ENCODE peak calls at places on chromosomes 1 and 21, in eight cellular contexts. U, T, Q, S, E, P, B and H are unnamed samples.

GRCh38 chr1:5744911-5745431 is 247.3 kb downstream of the NPHP4 start:
- DNase-seq in S (peak), T (peak), U (no peak), P (no peak), E (no peak), Q (no peak), B (peak), H (peak)

GRCh38 chr1:21042920-21043605 is 133.6 kb downstream of the EIF4G3 start:
- DNase-seq in Q (no peak), E (no peak), T (no peak), U (no peak), B (no peak), P (no peak), S (no peak), H (no peak)

GRCh38 chr1:95117207-95118018 is at the start of gene TLCD4:
- DNase-seq in U (peak), P (peak), B (peak), S (peak), E (no peak), T (peak), Q (peak), H (no peak)

GRCh38 chr1:84387480-84388163 is 10.7 kb upstream of the DNASE2B start:
- DNase-seq in Q (no peak), P (no peak), T (no peak), U (no peak), E (peak), B (no peak), S (no peak), H (no peak)

GRCh38 chr1:54792686-54793282 is 8.3 kb downstream of the TTC22 start:
- DNase-seq in Q (no peak), U (no peak), S (no peak), T (no peak), E (no peak), B (no peak), P (no peak), H (no peak)

GRCh38 chr1:214970016-214970415 is 112.5 kb upstream of the KCNK2 start:
- DNase-seq in Q (no peak), P (no peak), E (no peak), U (no peak), B (no peak), S (no peak), T (no peak), H (no peak)

GRCh38 chr21:42238185-42238934 is 19.4 kb downstream of the ABCG1 start:
- DNase-seq in Q (peak), E (no peak), T (no peak), S (no peak), B (no peak), P (no peak), U (no peak), H (no peak)

GRCh38 chr1:47963093-47963492 is 34.1 kb downstream of the TRABD2B start:
- DNase-seq in B (no peak), E (no peak), P (no peak), S (no peak), T (no peak), Q (no peak), U (no peak), H (no peak)

GRCh38 chr1:60078182-60078581 is 4.6 kb upstream of the C1orf87 start:
- DNase-seq in P (no peak), U (peak), T (no peak), B (no peak), Q (no peak), E (no peak), S (no peak), H (no peak)

GRCh38 chr1:12032141-12032710 is 12.9 kb downstream of the MIIP start:
- DNase-seq in E (no peak), P (no peak), U (no peak), S (no peak), T (no peak), Q (no peak), B (no peak), H (no peak)

GRCh38 chr1:224920930-224921329 is 8.5 kb upstream of the DNAH14 start:
- DNase-seq in T (no peak), E (no peak), B (no peak), P (no peak), S (no peak), U (no peak), Q (no peak), H (no peak)

GRCh38 chr1:41413748-41414281 is 52.6 kb downstream of the FOXO6 start:
- DNase-seq in T (no peak), B (no peak), S (no peak), Q (no peak), U (no peak), E (no peak), P (no peak), H (no peak)

GRCh38 chr1:1407957-1408318 is 845 bp upstream of the MRPL20 start:
- DNase-seq in B (no peak), Q (no peak), S (no peak), U (no peak), E (no peak), T (no peak), P (no peak), H (no peak)

GRCh38 chr1:176989023-176989422 is 175.5 kb downstream of the ASTN1 start:
- DNase-seq in T (no peak), E (no peak), U (no peak), P (no peak), S (peak), B (no peak), Q (no peak), H (no peak)

GRCh38 chr1:94677714-94678113 is 136.2 kb upstream of the F3 start:
- DNase-seq in T (no peak), U (no peak), P (no peak), B (no peak), S (no peak), Q (no peak), E (peak), H (no peak)

GRCh38 chr1:193589597-193590040 is 403.2 kb upstream of the B3GALT2 start:
- DNase-seq in Q (no peak), U (no peak), E (no peak), T (no peak), P (peak), B (no peak), S (no peak), H (no peak)

GRCh38 chr1:175462618-175463017 is 270.0 kb upstream of the KIAA0040 start:
- DNase-seq in Q (no peak), P (peak), B (no peak), U (no peak), S (no peak), T (no peak), E (no peak), H (no peak)

GRCh38 chr1:200741808-200742207 is 3.1 kb downstream of the CAMSAP2 start:
- DNase-seq in Q (no peak), P (no peak), U (no peak), S (no peak), T (no peak), E (peak), B (no peak), H (no peak)

GRCh38 chr1:80836505-80836904 is 964.2 kb upstream of the ADGRL2 start:
- DNase-seq in S (no peak), E (no peak), U (no peak), Q (no peak), T (no peak), P (no peak), B (no peak), H (no peak)

GRCh38 chr21:43207868-43208267 is 39.1 kb downstream of the CRYAA start:
- DNase-seq in E (no peak), S (no peak), Q (no peak), B (no peak), T (peak), P (no peak), U (no peak), H (no peak)

GRCh38 chr1:63087966-63088365 is 234.4 kb upstream of the FOXD3 start:
- DNase-seq in Q (no peak), U (no peak), E (no peak), B (peak), T (no peak), P (no peak), S (no peak), H (peak)

GRCh38 chr1:235901461-235901860 is 34.8 kb upstream of the LYST start:
- DNase-seq in B (no peak), U (peak), P (no peak), Q (no peak), S (peak), E (peak), T (no peak), H (no peak)

GRCh38 chr1:221865808-221866207 is 123.9 kb upstream of the DUSP10 start:
- DNase-seq in S (peak), Q (no peak), P (no peak), B (no peak), E (no peak), U (no peak), T (no peak), H (no peak)

GRCh38 chr1:230068952-230069684 is 2.1 kb downstream of the GALNT2 start:
- DNase-seq in E (no peak), U (peak), P (peak), T (no peak), Q (no peak), S (no peak), B (no peak), H (no peak)

GRCh38 chr1:165442653-165443052 is 2.3 kb downstream of the RXRG start:
- DNase-seq in E (no peak), P (no peak), B (no peak), T (no peak), Q (no peak), U (no peak), S (no peak), H (no peak)

GRCh38 chr1:116769561-116769977 is 15.3 kb downstream of the CD2 start:
- DNase-seq in E (no peak), S (peak), U (peak), Q (no peak), T (no peak), P (peak), B (no peak), H (no peak)

GRCh38 chr1:34758751-34759150 is 789 bp upstream of the GJB4 start:
- DNase-seq in T (no peak), B (no peak), Q (no peak), P (no peak), U (no peak), E (no peak), S (no peak), H (no peak)

GRCh38 chr1:61606448-61607312 is 118.3 kb downstream of the TM2D1 start:
- DNase-seq in E (no peak), Q (peak), B (no peak), T (peak), U (no peak), P (peak), S (peak), H (no peak)

GRCh38 chr1:29825941-29826415 is 589.7 kb downstream of the PTPRU start:
- DNase-seq in S (no peak), U (no peak), E (no peak), T (no peak), B (no peak), P (no peak), Q (no peak), H (no peak)

GRCh38 chr1:61403863-61404615 is 320.9 kb downstream of the TM2D1 start:
- DNase-seq in Q (no peak), E (no peak), T (no peak), P (peak), B (no peak), S (no peak), U (peak), H (no peak)

DNA sequence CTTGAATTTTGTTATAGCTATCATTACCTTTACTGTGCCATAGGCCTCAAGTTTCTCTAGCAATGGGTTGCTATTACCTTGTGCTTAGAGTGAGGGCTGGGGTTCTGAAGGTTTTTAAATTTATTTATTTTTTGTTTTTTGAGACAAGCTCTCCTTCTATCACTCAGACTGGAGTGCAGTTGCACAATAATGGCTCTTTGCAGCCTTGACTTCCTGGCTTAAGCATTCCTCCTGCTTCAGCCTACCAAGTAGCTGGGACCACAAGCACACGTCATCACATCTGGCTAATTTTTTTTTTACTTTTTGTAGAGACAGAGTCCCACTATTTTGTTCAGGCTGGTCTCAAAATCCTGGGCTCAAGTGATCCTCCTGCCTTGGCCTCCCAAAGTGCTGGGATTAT is 41.5 kb downstream of the SNX27 start:
- DNase-seq in E (no peak), T (no peak), P (peak), B (no peak), Q (no peak), S (no peak), U (peak), H (no peak)
- H3K27ac ChIP-seq in E (no peak), T (no peak), P (peak), B (no peak), Q (peak), S (no peak), U (no peak), H (no peak)

GRCh38 chr1:36796101-36796590 is 238.2 kb downstream of the GRIK3 start:
- DNase-seq in U (no peak), B (no peak), E (no peak), Q (no peak), P (no peak), S (no peak), T (no peak), H (no peak)
- H3K27ac ChIP-seq in U (no peak), B (no peak), E (no peak), Q (no peak), P (no peak), S (no peak), T (no peak), H (no peak)

GRCh38 chr21:39096754-39097153 is 86.5 kb downstream of the PSMG1 start:
- DNase-seq in B (no peak), P (no peak), Q (no peak), U (no peak), E (no peak), T (no peak), S (no peak), H (no peak)
- H3K27ac ChIP-seq in B (no peak), P (peak), Q (peak), U (no peak), E (no peak), T (peak), S (no peak), H (peak)

DNA sequence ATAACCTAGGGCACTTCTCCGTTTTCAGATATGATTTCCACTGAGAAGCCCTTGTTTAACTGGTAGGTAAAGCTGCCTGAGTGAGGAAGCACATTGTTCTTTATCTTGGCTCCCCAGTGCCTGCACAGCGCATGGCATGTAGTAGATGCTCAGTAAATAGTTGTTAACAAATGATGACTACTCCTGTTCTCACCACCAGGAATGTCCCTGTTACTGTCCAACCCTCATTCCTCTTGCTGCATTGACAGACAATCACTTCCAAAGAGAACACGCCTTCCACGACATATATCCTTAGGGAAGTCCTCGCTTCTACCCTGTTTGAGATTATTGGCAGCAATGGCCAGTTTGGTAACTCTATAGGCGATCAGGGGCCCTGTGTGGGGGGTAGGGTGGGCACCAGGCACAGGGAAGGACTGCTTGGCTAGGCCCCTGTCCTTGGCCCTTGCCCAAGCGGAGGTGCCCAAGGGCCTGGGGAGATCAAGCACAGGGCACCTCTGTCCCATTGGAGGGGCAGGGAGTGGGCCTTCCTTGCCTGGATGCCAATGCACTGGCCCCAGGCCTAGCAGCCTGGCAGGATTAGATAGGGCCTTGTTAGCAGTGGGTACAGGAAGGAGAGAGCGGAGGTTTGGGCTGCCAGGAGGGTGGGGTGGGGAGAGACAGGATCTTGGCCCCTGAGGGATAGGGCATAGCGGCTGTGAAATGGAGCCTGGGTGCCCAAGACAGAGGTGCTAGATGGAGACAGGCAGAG is 10.2 kb downstream of the NES start:
- DNase-seq in S (no peak), U (no peak), E (no peak), Q (no peak), B (no peak), P (no peak), T (no peak), H (no peak)
- H3K27ac ChIP-seq in S (no peak), U (no peak), E (no peak), Q (peak), B (peak), P (no peak), T (peak), H (no peak)

DNA sequence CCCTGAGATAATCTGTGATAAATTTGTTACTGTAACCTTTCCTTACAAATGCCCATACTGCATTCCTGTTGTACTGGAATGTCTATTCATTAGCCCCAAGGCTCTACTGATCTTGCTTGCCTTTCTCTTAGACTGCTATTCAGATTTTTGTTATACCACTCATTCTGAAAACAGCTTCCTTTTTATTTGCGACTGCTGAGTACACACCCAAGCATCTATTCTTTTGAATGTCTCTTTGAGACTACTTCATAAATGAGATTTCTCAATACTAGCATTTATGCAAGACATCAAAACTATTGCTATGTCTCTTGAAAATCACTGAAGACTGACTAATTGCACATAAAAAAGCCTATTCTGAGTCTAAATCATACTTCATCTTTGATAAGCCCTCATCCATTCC is 38.6 kb downstream of the DENND1B start:
- DNase-seq in E (no peak), S (peak), B (no peak), T (no peak), P (no peak), Q (no peak), U (no peak), H (no peak)
- H3K27ac ChIP-seq in E (no peak), S (peak), B (no peak), T (no peak), P (no peak), Q (no peak), U (no peak), H (no peak)

DNA sequence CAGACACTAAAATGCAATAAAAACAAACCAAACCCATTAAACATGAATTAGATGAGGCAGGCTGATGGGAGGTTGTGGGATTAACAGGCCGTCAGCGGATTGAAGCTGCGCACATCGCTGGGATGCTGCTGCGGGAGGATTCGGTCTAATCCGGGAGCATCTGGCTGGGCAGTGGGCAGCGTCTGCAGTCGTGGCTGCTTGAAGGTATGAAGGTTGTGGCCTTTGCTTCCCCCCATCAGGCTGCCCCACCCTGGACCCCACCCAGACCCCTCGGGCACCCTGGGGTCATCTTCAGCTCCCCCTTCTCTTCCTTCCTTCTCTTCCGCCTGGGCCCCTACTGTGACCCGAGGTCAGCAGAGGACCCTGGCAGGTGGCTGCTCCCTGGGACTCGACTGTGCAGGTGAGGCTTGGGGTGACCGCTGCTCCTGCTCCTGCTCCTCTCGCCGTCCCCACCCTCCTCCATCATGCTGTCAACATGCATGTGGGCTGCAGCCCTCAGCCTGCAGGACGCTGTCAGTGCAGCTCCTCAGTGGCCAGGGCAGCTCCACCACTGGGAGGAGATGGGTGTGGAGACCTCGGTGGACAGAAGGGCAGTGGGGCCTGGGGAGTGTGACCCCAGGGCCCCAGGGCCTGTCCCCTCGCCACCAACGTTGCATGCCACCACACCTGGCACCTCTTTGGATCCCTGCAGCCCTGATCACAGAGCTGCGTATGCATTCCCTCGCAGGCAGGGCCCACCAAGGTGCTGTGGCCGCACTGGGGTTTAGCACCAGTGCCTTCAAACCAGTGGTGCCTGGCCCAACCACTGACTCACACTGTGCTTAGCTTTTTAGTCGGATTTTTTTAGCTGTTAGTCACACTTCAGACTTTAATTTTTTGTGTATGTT is 112.2 kb upstream of the COL6A1 start:
- DNase-seq in E (no peak), Q (no peak), B (no peak), U (peak), P (no peak), T (peak), S (no peak), H (no peak)
- H3K27ac ChIP-seq in E (no peak), Q (no peak), B (no peak), U (no peak), P (no peak), T (no peak), S (no peak), H (no peak)

DNA sequence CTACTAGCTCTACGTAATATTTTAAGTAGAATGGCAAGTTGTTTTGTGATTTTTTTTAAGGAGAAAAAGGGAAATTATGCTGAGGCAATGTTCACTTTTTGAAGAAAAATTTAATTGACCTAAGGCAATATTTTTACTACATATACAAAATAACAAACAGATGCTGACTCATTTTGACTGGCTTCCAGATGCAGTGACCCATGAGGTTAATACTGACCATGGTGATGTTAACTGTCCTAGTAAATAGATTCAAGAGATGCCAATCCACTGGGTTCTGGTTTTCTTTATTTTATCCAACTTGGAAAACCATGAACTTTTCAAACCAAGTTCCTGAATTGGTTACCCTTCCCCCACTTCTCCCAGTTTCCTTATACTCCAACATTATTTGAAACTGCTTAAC is 155.0 kb downstream of the CRB1 start:
- DNase-seq in T (no peak), B (no peak), P (no peak), S (no peak), U (peak), E (no peak), Q (no peak), H (no peak)
- H3K27ac ChIP-seq in T (no peak), B (no peak), P (no peak), S (no peak), U (no peak), E (no peak), Q (no peak), H (no peak)

GRCh38 chr1:118184737-118185082 is 318 bp downstream of the SPAG17 start:
- DNase-seq in Q (no peak), P (no peak), E (no peak), B (peak), S (no peak), U (no peak), T (no peak), H (no peak)

GRCh38 chr1:118186026-118186425 is 998 bp upstream of the SPAG17 start:
- DNase-seq in B (no peak), Q (no peak), E (no peak), T (no peak), U (no peak), S (no peak), P (no peak), H (no peak)

GRCh38 chr1:118185083-118185899 is at the start of gene SPAG17:
- DNase-seq in S (peak), U (peak), Q (peak), B (peak), P (peak), E (no peak), T (peak), H (peak)
- H3K27ac ChIP-seq in S (no peak), U (no peak), Q (no peak), B (peak), P (peak), E (no peak), T (no peak), H (peak)